ENCODE peak calls at places on chromosomes 3 and 15, in five cellular contexts. One of them, this sample, is unnamed.

GRCh38 chr3:55884491-55885285 is 397.6 kb upstream of the WNT5A start:
- DNase-seq in stimulated activated CD4-positive, alpha-beta T cell treated with anti-CD3 and anti-CD28 coated beads, Interleukin-12 subunit alpha, Interleukin-12 subunit beta, amount 100 ng/mL, for 48 hours: no peak
- DNase-seq in lower lobe of right lung: no peak
- DNase-seq in activated effector memory CD4-positive, alpha-beta T cell treated with anti-CD3 and anti-CD28 coated beads, Interleukin-2, amount 50 U/mL, for 16 hours: no peak
- DNase-seq in foreskin keratinocyte: peak
- DNase-seq in this sample: no peak

GRCh38 chr15:35060591-35060990 is 24.5 kb downstream of the NANOGP8 start:
- DNase-seq in lower lobe of right lung: no peak
- DNase-seq in stimulated activated CD4-positive, alpha-beta T cell treated with anti-CD3 and anti-CD28 coated beads, Interleukin-12 subunit alpha, Interleukin-12 subunit beta, amount 100 ng/mL, for 48 hours: no peak
- DNase-seq in foreskin keratinocyte: no peak
- DNase-seq in activated effector memory CD4-positive, alpha-beta T cell treated with anti-CD3 and anti-CD28 coated beads, Interleukin-2, amount 50 U/mL, for 16 hours: no peak
- DNase-seq in this sample: no peak

GRCh38 chr15:85625856-85626255 is 168.9 kb downstream of the KLHL25 start:
- DNase-seq in lower lobe of right lung: no peak
- DNase-seq in stimulated activated CD4-positive, alpha-beta T cell treated with anti-CD3 and anti-CD28 coated beads, Interleukin-12 subunit alpha, Interleukin-12 subunit beta, amount 100 ng/mL, for 48 hours: no peak
- DNase-seq in foreskin keratinocyte: peak
- DNase-seq in activated effector memory CD4-positive, alpha-beta T cell treated with anti-CD3 and anti-CD28 coated beads, Interleukin-2, amount 50 U/mL, for 16 hours: no peak
- DNase-seq in this sample: no peak

GRCh38 chr15:70772402-70772801 is 9.0 kb upstream of the UACA start:
- DNase-seq in lower lobe of right lung: no peak
- DNase-seq in activated effector memory CD4-positive, alpha-beta T cell treated with anti-CD3 and anti-CD28 coated beads, Interleukin-2, amount 50 U/mL, for 16 hours: no peak
- DNase-seq in foreskin keratinocyte: no peak
- DNase-seq in stimulated activated CD4-positive, alpha-beta T cell treated with anti-CD3 and anti-CD28 coated beads, Interleukin-12 subunit alpha, Interleukin-12 subunit beta, amount 100 ng/mL, for 48 hours: no peak
- DNase-seq in this sample: no peak

GRCh38 chr15:63915888-63916731 is 82.4 kb upstream of the HERC1 start:
- DNase-seq in foreskin keratinocyte: no peak
- DNase-seq in lower lobe of right lung: no peak
- DNase-seq in activated effector memory CD4-positive, alpha-beta T cell treated with anti-CD3 and anti-CD28 coated beads, Interleukin-2, amount 50 U/mL, for 16 hours: no peak
- DNase-seq in stimulated activated CD4-positive, alpha-beta T cell treated with anti-CD3 and anti-CD28 coated beads, Interleukin-12 subunit alpha, Interleukin-12 subunit beta, amount 100 ng/mL, for 48 hours: no peak
- DNase-seq in this sample: no peak

GRCh38 chr3:72380193-72380592 is 468.1 kb downstream of the SHQ1 start:
- DNase-seq in foreskin keratinocyte: no peak
- DNase-seq in lower lobe of right lung: no peak
- DNase-seq in activated effector memory CD4-positive, alpha-beta T cell treated with anti-CD3 and anti-CD28 coated beads, Interleukin-2, amount 50 U/mL, for 16 hours: no peak
- DNase-seq in stimulated activated CD4-positive, alpha-beta T cell treated with anti-CD3 and anti-CD28 coated beads, Interleukin-12 subunit alpha, Interleukin-12 subunit beta, amount 100 ng/mL, for 48 hours: no peak
- DNase-seq in this sample: no peak

GRCh38 chr3:195583831-195584542 is at the start of gene APOD:
- DNase-seq in lower lobe of right lung: peak
- DNase-seq in foreskin keratinocyte: no peak
- DNase-seq in activated effector memory CD4-positive, alpha-beta T cell treated with anti-CD3 and anti-CD28 coated beads, Interleukin-2, amount 50 U/mL, for 16 hours: no peak
- DNase-seq in stimulated activated CD4-positive, alpha-beta T cell treated with anti-CD3 and anti-CD28 coated beads, Interleukin-12 subunit alpha, Interleukin-12 subunit beta, amount 100 ng/mL, for 48 hours: no peak
- DNase-seq in this sample: peak

GRCh38 chr3:30682434-30683155 is 76.2 kb downstream of the TGFBR2 start:
- DNase-seq in activated effector memory CD4-positive, alpha-beta T cell treated with anti-CD3 and anti-CD28 coated beads, Interleukin-2, amount 50 U/mL, for 16 hours: no peak
- DNase-seq in stimulated activated CD4-positive, alpha-beta T cell treated with anti-CD3 and anti-CD28 coated beads, Interleukin-12 subunit alpha, Interleukin-12 subunit beta, amount 100 ng/mL, for 48 hours: no peak
- DNase-seq in lower lobe of right lung: no peak
- DNase-seq in foreskin keratinocyte: no peak
- DNase-seq in this sample: no peak

GRCh38 chr3:63912768-63913588 is 795 bp upstream of the SCAANT1 start:
- DNase-seq in activated effector memory CD4-positive, alpha-beta T cell treated with anti-CD3 and anti-CD28 coated beads, Interleukin-2, amount 50 U/mL, for 16 hours: peak
- DNase-seq in lower lobe of right lung: peak
- DNase-seq in stimulated activated CD4-positive, alpha-beta T cell treated with anti-CD3 and anti-CD28 coated beads, Interleukin-12 subunit alpha, Interleukin-12 subunit beta, amount 100 ng/mL, for 48 hours: peak
- DNase-seq in foreskin keratinocyte: no peak
- DNase-seq in this sample: peak

GRCh38 chr15:74226761-74227540 is 9.2 kb upstream of the CCDC33 start:
- DNase-seq in foreskin keratinocyte: no peak
- DNase-seq in stimulated activated CD4-positive, alpha-beta T cell treated with anti-CD3 and anti-CD28 coated beads, Interleukin-12 subunit alpha, Interleukin-12 subunit beta, amount 100 ng/mL, for 48 hours: no peak
- DNase-seq in lower lobe of right lung: no peak
- DNase-seq in activated effector memory CD4-positive, alpha-beta T cell treated with anti-CD3 and anti-CD28 coated beads, Interleukin-2, amount 50 U/mL, for 16 hours: no peak
- DNase-seq in this sample: no peak

GRCh38 chr3:38222032-38222634 is 43.5 kb upstream of the SLC22A13 start:
- DNase-seq in foreskin keratinocyte: no peak
- DNase-seq in stimulated activated CD4-positive, alpha-beta T cell treated with anti-CD3 and anti-CD28 coated beads, Interleukin-12 subunit alpha, Interleukin-12 subunit beta, amount 100 ng/mL, for 48 hours: no peak
- DNase-seq in lower lobe of right lung: no peak
- DNase-seq in activated effector memory CD4-positive, alpha-beta T cell treated with anti-CD3 and anti-CD28 coated beads, Interleukin-2, amount 50 U/mL, for 16 hours: no peak
- DNase-seq in this sample: no peak

GRCh38 chr3:9349321-9350117 is 13.3 kb upstream of the THUMPD3 start:
- DNase-seq in lower lobe of right lung: no peak
- DNase-seq in stimulated activated CD4-positive, alpha-beta T cell treated with anti-CD3 and anti-CD28 coated beads, Interleukin-12 subunit alpha, Interleukin-12 subunit beta, amount 100 ng/mL, for 48 hours: no peak
- DNase-seq in activated effector memory CD4-positive, alpha-beta T cell treated with anti-CD3 and anti-CD28 coated beads, Interleukin-2, amount 50 U/mL, for 16 hours: no peak
- DNase-seq in foreskin keratinocyte: peak
- DNase-seq in this sample: no peak

GRCh38 chr3:196989721-196990262 is 21.2 kb upstream of the PIGZ start:
- DNase-seq in stimulated activated CD4-positive, alpha-beta T cell treated with anti-CD3 and anti-CD28 coated beads, Interleukin-12 subunit alpha, Interleukin-12 subunit beta, amount 100 ng/mL, for 48 hours: no peak
- DNase-seq in lower lobe of right lung: no peak
- DNase-seq in activated effector memory CD4-positive, alpha-beta T cell treated with anti-CD3 and anti-CD28 coated beads, Interleukin-2, amount 50 U/mL, for 16 hours: no peak
- DNase-seq in foreskin keratinocyte: no peak
- DNase-seq in this sample: peak

GRCh38 chr3:59127071-59127470 is 77.2 kb upstream of the CFAP20DC start:
- DNase-seq in foreskin keratinocyte: peak
- DNase-seq in activated effector memory CD4-positive, alpha-beta T cell treated with anti-CD3 and anti-CD28 coated beads, Interleukin-2, amount 50 U/mL, for 16 hours: no peak
- DNase-seq in stimulated activated CD4-positive, alpha-beta T cell treated with anti-CD3 and anti-CD28 coated beads, Interleukin-12 subunit alpha, Interleukin-12 subunit beta, amount 100 ng/mL, for 48 hours: no peak
- DNase-seq in lower lobe of right lung: no peak
- DNase-seq in this sample: no peak

This sample was measured in Right ventricle myocardium superior.